ENCODE peak calls at places on chromosomes 12 and 14, in four cellular contexts. R, F, O and W are unnamed samples.

GRCh38 chr14:99036594-99037293 is 235.3 kb downstream of the BCL11B start:
- DNase-seq in R (no peak), F (no peak), O (no peak), W (no peak)

GRCh38 chr14:42224053-42224888 is 617.6 kb downstream of the LRFN5 start:
- DNase-seq in R (peak), F (no peak), O (peak), W (peak)

GRCh38 chr14:74377976-74378690 is 29.9 kb downstream of the VRTN start:
- DNase-seq in R (no peak), F (no peak), O (no peak), W (no peak)

GRCh38 chr12:46389130-46389616 is 16.6 kb upstream of the SLC38A2 start:
- DNase-seq in R (no peak), F (no peak), O (no peak), W (no peak)

GRCh38 chr14:91754819-91755218 is 22.9 kb upstream of the CATSPERB start:
- DNase-seq in R (no peak), F (no peak), O (no peak), W (no peak)

GRCh38 chr12:130266751-130267150 is 70.9 kb upstream of the PIWIL1 start:
- DNase-seq in R (no peak), F (no peak), O (no peak), W (no peak)

GRCh38 chr14:38137005-38137404 is 70.7 kb upstream of the SSTR1 start:
- DNase-seq in R (no peak), F (no peak), O (no peak), W (no peak)

GRCh38 chr12:14290951-14291350 is 74.5 kb upstream of the ATF7IP start:
- DNase-seq in R (no peak), F (no peak), O (no peak), W (no peak)

GRCh38 chr12:132561784-132562156 is 48.6 kb downstream of the LRCOL1 start:
- DNase-seq in R (no peak), F (no peak), O (peak), W (peak)

GRCh38 chr14:68815288-68816182 is 22.7 kb upstream of the ZFP36L1 start:
- DNase-seq in R (no peak), F (no peak), O (no peak), W (no peak)

GRCh38 chr14:72521968-72522741 is 371.7 kb downstream of the DPF3 start:
- DNase-seq in R (no peak), F (no peak), O (no peak), W (no peak)

GRCh38 chr12:100795193-100796179 is 910 bp downstream of the ANO4 start:
- DNase-seq in R (no peak), F (no peak), O (no peak), W (no peak)

GRCh38 chr12:102095677-102096263 is 24.1 kb downstream of the NUP37 start:
- DNase-seq in R (peak), F (no peak), O (peak), W (no peak)

GRCh38 chr12:57838594-57839302 is 7.8 kb downstream of the CTDSP2 start:
- DNase-seq in R (no peak), F (no peak), O (no peak), W (no peak)

GRCh38 chr12:10721654-10722501 is 1.2 kb downstream of the YBX3 start:
- DNase-seq in R (peak), F (peak), O (peak), W (peak)

GRCh38 chr12:130429656-130430505 is 92.2 kb downstream of the PIWIL1 start:
- DNase-seq in R (no peak), F (no peak), O (no peak), W (no peak)

GRCh38 chr12:1791104-1791927 is 29.0 kb upstream of the LRTM2 start:
- DNase-seq in R (peak), F (no peak), O (peak), W (peak)

GRCh38 chr12:10128687-10129086 is 1.3 kb downstream of the CLEC7A start:
- DNase-seq in R (no peak), F (no peak), O (no peak), W (no peak)

GRCh38 chr12:101945361-101946232 is 68.2 kb downstream of the DRAM1 start:
- DNase-seq in R (no peak), F (no peak), O (no peak), W (no peak)

GRCh38 chr12:26749781-26750180 is 83.2 kb downstream of the ITPR2 start:
- DNase-seq in R (no peak), F (no peak), O (no peak), W (no peak)

GRCh38 chr12:54622463-54623183 is 12.1 kb downstream of the LACRT start:
- DNase-seq in R (no peak), F (no peak), O (no peak), W (no peak)

GRCh38 chr12:3885179-3886094 is 12.2 kb upstream of the PARP11 start:
- DNase-seq in R (no peak), F (no peak), O (peak), W (peak)

DNA sequence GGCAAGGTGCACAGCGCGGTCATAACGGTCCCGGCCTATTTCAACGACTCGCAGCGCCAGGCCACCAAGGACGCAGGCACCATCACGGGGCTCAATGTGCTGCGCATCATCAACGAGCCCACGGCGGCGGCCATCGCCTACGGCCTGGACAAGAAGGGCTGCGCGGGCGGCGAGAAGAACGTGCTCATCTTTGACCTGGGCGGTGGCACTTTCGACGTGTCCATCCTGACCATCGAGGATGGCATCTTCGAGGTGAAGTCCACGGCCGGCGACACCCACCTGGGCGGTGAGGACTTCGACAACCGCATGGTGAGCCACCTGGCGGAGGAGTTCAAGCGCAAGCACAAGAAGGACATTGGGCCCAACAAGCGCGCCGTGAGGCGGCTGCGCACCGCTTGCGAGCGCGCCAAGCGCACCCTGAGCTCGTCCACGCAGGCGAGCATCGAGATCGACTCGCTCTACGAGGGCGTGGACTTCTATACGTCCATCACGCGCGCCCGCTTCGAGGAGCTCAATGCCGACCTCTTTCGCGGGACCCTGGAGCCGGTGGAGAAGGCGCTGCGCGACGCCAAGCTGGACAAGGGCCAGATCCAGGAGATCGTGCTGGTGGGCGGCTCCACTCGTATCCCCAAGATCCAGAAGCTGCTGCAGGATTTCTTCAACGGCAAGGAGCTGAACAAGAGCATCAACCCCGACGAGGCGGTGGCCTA is 875 bp downstream of the HSPA2 start:
- DNase-seq in R (no peak), F (no peak), O (no peak), W (peak)
- H3K4me3 ChIP-seq in R (no peak), F (peak), O (peak), W (peak)

DNA sequence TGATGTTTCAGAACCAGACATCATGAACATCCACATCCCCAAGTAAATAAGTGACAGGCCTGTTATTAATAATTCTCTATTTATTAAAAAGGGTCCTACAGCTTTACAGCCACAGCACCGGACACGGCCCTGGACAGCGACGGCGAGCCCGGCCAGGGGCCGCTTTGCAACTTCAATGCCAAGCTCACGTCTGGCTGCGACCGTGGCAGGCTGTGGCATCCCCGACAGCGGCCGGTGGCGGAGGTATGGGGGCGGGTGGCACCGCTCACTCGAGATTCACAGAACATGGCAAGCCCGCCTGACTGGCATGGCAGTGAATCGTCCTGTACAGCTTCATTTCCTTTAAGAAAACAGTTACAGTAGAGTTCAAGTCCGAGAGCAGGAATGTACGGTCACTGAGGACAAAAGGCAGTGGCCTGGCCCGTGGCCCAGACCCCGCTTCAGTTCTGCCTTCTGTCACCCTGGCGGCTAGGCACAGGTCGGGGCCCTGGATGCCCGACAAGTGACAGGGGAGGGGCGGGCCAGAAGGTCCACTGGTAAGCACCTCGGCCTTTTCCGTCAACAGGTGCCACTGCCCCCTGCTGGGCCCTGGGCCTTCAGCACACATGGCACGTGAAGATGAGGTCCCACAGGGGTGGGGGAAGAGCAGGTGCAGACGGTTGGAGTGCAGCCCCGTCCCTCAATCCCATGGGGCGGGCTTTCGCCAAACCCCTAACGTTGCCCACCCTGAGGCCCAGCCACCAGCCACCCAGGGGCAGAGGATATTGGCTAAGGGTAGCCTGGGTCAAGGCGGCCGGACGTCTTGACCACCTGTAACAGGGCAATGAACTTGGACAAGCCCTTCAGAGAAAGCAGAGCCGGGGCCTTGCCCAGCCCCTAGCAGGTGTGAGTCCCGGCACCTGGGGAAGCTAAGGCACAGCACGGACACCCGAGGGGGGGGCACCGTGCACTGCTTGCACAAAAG is 30.3 kb downstream of the HIP1R start:
- DNase-seq in R (no peak), F (no peak), O (peak), W (no peak)
- TF ChIP-seq POLR2A in R (peak), F (no peak), O (no peak), W (no peak)

GRCh38 chr12:56241424-56242205 is 11.8 kb downstream of the SLC39A5 start:
- DNase-seq in R (no peak), F (no peak), O (no peak), W (no peak)

GRCh38 chr12:56234746-56235436 is 5.0 kb downstream of the SLC39A5 start:
- DNase-seq in R (no peak), F (no peak), O (no peak), W (no peak)

GRCh38 chr12:56237552-56237951 is 7.7 kb downstream of the SLC39A5 start:
- DNase-seq in R (no peak), F (no peak), O (no peak), W (no peak)

GRCh38 chr12:56236091-56236490 is 6.2 kb downstream of the SLC39A5 start:
- DNase-seq in R (no peak), F (no peak), O (no peak), W (no peak)

DNA sequence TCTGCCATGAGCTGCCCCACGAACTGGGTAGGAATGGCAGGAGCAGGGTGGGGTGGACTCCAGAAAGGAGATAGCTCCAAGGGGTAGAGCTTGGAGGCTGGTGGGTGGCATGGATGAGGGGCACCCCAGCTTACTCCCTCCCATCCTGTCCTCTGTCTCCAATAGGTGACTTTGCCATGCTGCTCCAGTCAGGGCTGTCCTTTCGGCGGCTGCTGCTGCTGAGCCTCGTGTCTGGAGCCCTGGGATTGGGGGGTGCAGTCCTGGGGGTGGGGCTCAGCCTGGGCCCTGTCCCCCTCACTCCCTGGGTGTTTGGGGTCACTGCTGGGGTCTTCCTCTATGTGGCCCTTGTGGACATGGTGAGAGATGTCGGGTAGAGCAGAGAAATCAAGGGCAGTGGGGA is 7.1 kb downstream of the SLC39A5 start:
- DNase-seq in R (no peak), F (no peak), O (no peak), W (no peak)
- H3K4me3 ChIP-seq in R (no peak), F (no peak), O (no peak), W (no peak)

DNA sequence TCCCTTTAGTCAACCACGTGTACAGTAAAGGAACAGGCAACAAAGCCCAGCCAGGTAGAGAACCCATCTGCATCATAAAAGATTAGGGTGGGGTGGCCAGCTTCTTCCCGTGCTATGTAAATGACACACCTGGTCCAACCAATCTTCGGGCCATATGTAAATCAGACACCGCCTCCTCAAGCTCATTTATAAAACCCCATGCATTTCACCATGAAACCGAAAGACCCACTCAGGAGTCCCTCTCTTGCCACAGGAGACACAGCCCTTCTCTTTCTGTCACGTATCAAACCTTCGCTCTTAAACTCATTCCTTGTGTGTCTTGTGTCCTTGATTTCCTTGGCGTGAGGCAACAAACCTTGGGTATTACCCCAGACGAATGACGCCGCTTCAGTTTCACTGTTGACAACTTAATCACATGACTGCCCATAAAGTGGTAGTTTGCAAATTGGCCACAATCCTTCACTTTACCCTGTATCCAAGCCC is 59.8 kb upstream of the TBPL2 start:
- DNase-seq in R (no peak), F (no peak), O (no peak), W (no peak)
- TF ChIP-seq POLR2A in R (no peak), F (no peak), O (no peak), W (no peak)

GRCh38 chr12:92362785-92363184 is 217.1 kb upstream of the BTG1 start:
- DNase-seq in R (peak), F (no peak), O (no peak), W (no peak)

GRCh38 chr12:92357584-92358261 is 212.1 kb upstream of the BTG1 start:
- DNase-seq in R (no peak), F (no peak), O (no peak), W (no peak)

GRCh38 chr12:92363295-92364146 is 217.9 kb upstream of the BTG1 start:
- DNase-seq in R (peak), F (no peak), O (no peak), W (peak)

GRCh38 chr12:92362109-92362508 is 216.5 kb upstream of the BTG1 start:
- DNase-seq in R (no peak), F (no peak), O (no peak), W (no peak)

GRCh38 chr12:92360543-92360942 is 214.9 kb upstream of the BTG1 start:
- DNase-seq in R (no peak), F (no peak), O (no peak), W (no peak)
- H3K4me3 ChIP-seq in R (no peak), F (no peak), O (no peak), W (no peak)

DNA sequence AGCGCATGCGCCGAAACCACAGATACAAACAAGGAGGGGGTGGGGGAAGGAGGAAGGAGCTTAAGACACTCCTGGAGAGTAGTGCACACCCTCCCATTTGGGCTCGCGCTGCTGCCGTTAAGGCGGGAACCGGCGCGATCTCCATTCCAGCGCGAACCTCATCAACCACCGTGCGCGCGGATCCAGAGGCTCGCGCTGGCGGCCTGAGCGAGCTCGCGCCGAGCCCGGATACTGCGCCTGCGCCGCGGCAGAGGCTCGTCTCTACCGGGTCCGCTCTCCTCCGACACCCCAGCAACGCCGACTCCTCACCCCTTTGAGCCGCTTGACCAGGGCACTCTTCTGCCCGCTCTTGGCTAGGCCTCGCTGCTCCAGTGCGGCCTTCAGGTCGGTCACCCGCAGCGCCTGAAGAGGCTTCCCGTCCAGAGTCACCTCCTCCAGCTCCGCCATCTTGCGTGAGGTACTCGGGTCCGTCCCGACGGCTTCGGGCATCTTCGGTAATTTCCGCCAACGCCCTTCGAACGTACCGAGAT is at the start of gene ACIN1:
- DNase-seq in R (peak), F (no peak), O (no peak), W (peak)
- TF ChIP-seq POLR2A in R (peak), F (peak), O (peak), W (peak)

GRCh38 chr14:77710364-77710763 is 2.5 kb downstream of the SLIRP start:
- DNase-seq in R (no peak), F (no peak), O (no peak), W (no peak)
- H3K4me3 ChIP-seq in R (peak), F (no peak), O (no peak), W (no peak)

GRCh38 chr12:56222531-56222895 is 791 bp upstream of the RNF41 start:
- DNase-seq in R (no peak), F (no peak), O (no peak), W (no peak)

GRCh38 chr12:56219840-56220239 is 1.9 kb downstream of the RNF41 start:
- DNase-seq in R (no peak), F (no peak), O (no peak), W (no peak)

GRCh38 chr12:56221233-56221756 is 427 bp downstream of the RNF41 start:
- DNase-seq in R (no peak), F (no peak), O (peak), W (peak)

GRCh38 chr12:56221757-56222530 is at the start of gene RNF41:
- DNase-seq in R (peak), F (peak), O (peak), W (peak)

DNA sequence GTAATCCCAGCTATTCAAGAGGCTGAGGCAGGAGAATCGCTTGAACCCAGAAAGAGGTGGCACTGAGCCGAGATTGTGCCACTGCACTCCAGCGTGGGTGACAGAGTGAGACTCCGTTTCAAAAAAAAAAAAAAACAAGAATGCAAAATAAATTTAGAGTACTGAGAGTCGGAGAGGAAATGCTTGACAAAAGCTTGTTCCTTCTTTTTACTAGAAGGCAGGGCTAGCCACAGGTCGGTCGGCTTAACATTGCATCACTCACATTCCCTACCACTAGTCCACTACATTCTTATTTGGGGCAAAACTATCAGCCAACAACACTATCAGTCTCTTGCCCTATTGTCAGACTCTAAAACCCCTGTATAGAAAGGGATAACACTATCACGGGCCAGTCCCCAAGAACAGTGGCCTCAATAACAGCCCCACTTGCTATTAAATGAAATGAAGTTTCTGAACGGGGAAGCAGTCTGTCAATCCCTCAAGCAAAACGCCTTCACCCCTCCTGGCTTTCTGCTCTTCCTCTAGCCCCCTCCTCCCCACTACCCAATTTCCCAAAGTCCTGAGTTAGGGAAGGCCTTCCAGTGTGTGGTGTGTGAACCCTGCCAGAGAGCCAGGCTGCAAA is 1.0 kb downstream of the RNF41 start:
- DNase-seq in R (peak), F (no peak), O (no peak), W (no peak)
- TF ChIP-seq POLR2A in R (no peak), F (no peak), O (no peak), W (no peak)

GRCh38 chr12:88866881-88867280 is 286.6 kb upstream of the KITLG start:
- DNase-seq in R (no peak), F (no peak), O (no peak), W (no peak)
- H3K4me3 ChIP-seq in R (no peak), F (no peak), O (no peak), W (no peak)